ENCODE peak calls at places on chromosomes 4 and X, in nine cellular contexts. W is GM12891, P is HCT116, V is GM12892, U is IMR-90, R is suprapubic skin, C is A549, E is heart left ventricle, S is uterus. Q is an unnamed sample.

GRCh38 chr4:176964116-176964691 is 171.5 kb upstream of the VEGFC start:
- DNase-seq in W (no peak), P (peak; percentile 16), V (no peak), U (no peak), R (no peak), C (no peak), E (no peak), S (no peak), Q (no peak)

GRCh38 chr4:52100062-52100461 is 49.0 kb downstream of the SPATA18 start:
- DNase-seq in W (no peak), P (no peak), V (no peak), U (no peak), R (no peak), C (no peak), E (no peak), S (no peak), Q (no peak)

GRCh38 chr4:78362310-78362709 is 189.3 kb upstream of the ANXA3 start:
- DNase-seq in W (no peak), P (no peak), V (no peak), U (no peak), R (no peak), C (no peak), E (no peak), S (no peak), Q (no peak)

GRCh38 chr4:184792950-184793555 is 32.7 kb downstream of the ACSL1 start:
- DNase-seq in W (no peak), P (peak; percentile 63), V (no peak), U (peak; percentile 96), R (no peak), C (no peak), E (no peak), S (peak; percentile 60), Q (peak; percentile 63)

GRCh38 chrX:129478516-129478915 is 44.8 kb downstream of the SMARCA1 start:
- DNase-seq in W (no peak), P (no peak), V (no peak), U (peak; percentile 69), R (no peak), C (no peak), E (no peak), S (no peak), Q (no peak)

GRCh38 chr4:120286813-120287212 is 220.2 kb upstream of the MAD2L1 start:
- DNase-seq in W (no peak), P (no peak), V (no peak), U (no peak), R (no peak), C (peak; percentile 0), E (no peak), S (no peak), Q (no peak)

GRCh38 chr4:98536631-98537030 is 121.8 kb downstream of the TSPAN5 start:
- DNase-seq in W (no peak), P (no peak), V (no peak), U (no peak), R (no peak), C (no peak), E (no peak), S (no peak), Q (no peak)

GRCh38 chr4:25448379-25449109 is 71.5 kb downstream of the ANAPC4 start:
- DNase-seq in W (no peak), P (no peak), V (no peak), U (peak; percentile 42), R (no peak), C (no peak), E (no peak), S (no peak), Q (no peak)

DNA sequence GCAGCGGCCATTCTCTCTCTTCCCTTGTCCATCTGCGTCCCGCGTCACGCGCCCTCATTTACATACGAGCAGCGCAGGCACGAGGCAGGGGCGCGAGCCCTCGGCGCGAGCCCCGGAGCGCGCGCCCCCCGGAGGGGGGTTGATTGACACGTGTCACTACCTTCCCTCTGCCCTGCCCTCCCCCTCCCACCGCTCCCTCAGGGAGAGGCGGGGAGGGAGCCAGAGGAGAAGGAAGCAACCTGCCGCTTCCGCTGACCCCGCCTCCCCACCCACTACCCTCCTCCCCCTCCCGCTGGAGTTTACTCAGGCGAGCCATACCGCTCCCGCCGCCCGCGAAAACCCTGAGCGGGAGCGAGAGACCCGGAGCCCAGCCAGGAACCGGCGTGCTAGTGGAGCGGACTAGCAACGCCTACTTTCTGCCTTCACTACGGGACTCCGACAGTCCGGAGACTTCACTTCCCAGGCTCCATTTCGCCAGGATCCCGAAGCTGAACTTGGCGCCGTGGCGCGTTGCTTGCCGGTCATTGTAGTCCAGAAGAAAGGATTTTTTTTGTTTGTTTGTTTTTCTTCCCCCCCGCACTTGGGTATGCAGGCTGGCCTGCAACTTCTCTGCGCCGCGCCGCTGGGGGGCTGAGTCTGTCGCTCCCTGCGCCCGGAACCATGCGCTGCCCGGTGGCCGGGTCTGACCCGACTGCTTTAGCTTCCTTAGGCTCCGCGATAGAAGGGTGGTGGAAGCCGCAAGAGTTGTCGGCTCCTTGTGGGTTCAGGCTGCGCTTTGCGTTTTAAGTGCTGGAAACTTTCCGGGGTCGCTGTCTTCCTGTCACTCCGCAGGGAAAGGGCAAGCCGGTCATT is at the start of gene LCORL:
- DNase-seq in W (peak; percentile 73), P (peak; percentile 93), V (peak; percentile 70), U (peak; percentile 95), R (peak; percentile 95), C (peak; percentile 70), E (peak; percentile 95), S (peak; percentile 95), Q (peak; percentile 63)
- TF ChIP-seq POLR2A in W (no peak), P (no peak), V (no peak), U (no peak), R (peak; percentile 26), C (peak; percentile 40), E (no peak), S (peak; percentile 67), Q (peak; percentile 65)

GRCh38 chr4:680091-680490 is 5.7 kb downstream of the MYL5 start:
- DNase-seq in W (no peak), P (no peak), V (no peak), U (no peak), R (no peak), C (no peak), E (no peak), S (no peak), Q (no peak)

GRCh38 chr4:680565-680930 is 6.2 kb downstream of the MYL5 start:
- DNase-seq in W (no peak), P (no peak), V (no peak), U (no peak), R (peak; percentile 78), C (no peak), E (no peak), S (no peak), Q (no peak)

GRCh38 chr4:679571-680083 is 5.3 kb downstream of the MYL5 start:
- DNase-seq in W (no peak), P (no peak), V (no peak), U (no peak), R (no peak), C (no peak), E (no peak), S (no peak), Q (no peak)

GRCh38 chr4:681736-682451 is 7.1 kb downstream of the SLC49A3 start:
- DNase-seq in W (no peak), P (no peak), V (no peak), U (no peak), R (peak; percentile 82), C (no peak), E (peak; percentile 37), S (no peak), Q (no peak)

GRCh38 chr4:680931-681645 is 6.7 kb downstream of the MYL5 start:
- DNase-seq in W (no peak), P (no peak), V (peak; percentile 78), U (no peak), R (peak; percentile 91), C (no peak), E (peak; percentile 81), S (peak; percentile 53), Q (no peak)
- TF ChIP-seq POLR2A in W (no peak), P (no peak), V (no peak), U (no peak), R (no peak), C (no peak), E (no peak), S (no peak), Q (no peak)

GRCh38 chr4:94208268-94208667 is 603 bp downstream of the SMARCAD1 start:
- DNase-seq in W (no peak), P (no peak), V (no peak), U (no peak), R (no peak), C (no peak), E (no peak), S (no peak), Q (no peak)

GRCh38 chr4:94208918-94209317 is 1.3 kb downstream of the SMARCAD1 start:
- DNase-seq in W (no peak), P (no peak), V (no peak), U (no peak), R (no peak), C (no peak), E (no peak), S (no peak), Q (no peak)

GRCh38 chr4:94202769-94203168 is 4.9 kb upstream of the SMARCAD1 start:
- DNase-seq in W (no peak), P (no peak), V (no peak), U (no peak), R (no peak), C (no peak), E (no peak), S (no peak), Q (no peak)

DNA sequence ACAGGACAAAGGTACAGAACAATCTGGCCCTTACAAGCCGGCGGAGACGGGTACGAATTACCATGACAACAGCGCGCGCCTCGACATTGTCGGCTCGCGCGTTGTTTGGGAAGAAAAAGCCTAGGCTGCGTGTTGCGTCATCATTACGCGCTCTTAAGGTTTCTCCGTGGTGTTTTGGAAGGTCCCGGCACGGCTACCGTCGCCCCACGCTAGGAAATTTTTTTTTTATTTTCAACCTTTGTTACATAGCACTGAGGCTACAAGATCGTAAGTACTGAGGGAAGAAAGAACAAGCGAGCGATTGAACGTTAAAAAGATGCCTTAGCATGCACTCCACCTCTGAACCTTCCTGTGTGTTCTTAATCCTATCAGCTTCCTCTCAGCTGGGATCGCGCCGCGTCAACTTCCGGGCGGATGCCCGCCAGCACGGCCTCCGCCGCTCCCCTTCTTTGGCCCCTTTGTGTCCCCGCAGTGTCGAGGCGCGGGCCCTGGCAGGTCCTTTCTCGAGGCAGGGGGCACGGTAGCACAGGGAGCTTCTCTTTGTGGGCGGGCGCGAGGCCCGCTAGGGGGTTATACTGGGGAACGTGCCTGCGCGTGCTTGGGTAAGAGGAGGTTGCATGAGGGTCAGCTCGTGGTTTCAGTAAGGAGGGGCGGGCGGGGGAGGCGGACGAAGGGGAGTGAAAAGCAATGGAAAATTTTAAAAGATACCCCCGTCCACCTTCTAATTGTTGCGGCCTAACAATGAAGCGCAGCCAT is at the start of gene SMARCAD1:
- DNase-seq in W (peak; percentile 65), P (peak; percentile 95), V (peak; percentile 54), U (peak; percentile 97), R (peak; percentile 92), C (peak; percentile 61), E (peak; percentile 95), S (peak; percentile 90), Q (peak; percentile 38)
- TF ChIP-seq POLR2A in W (peak; percentile 83), P (no peak), V (peak; percentile 89), U (peak; percentile 92), R (no peak), C (peak; percentile 25), E (no peak), S (no peak), Q (peak; percentile 63)

DNA sequence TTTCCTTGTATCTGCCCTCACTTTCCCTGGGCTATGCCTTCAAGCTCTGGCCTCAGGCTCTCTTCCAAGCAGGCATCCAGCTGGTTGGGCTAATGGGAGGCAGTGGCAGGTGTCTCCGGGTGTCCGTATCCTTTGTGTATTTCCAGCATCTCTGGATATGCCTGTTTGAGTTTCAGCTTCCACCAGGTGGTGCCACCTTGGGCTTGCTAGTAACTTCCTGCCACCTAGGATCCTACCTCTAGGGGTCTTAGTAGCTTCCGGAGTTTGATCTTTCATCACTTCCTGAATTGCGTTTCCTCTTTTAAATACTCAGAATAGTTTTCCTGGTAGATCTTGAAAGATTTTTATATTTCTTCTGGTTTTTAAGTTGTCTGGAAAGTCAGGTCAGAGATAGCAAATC is 23.2 kb upstream of the ANOS1 start:
- DNase-seq in W (no peak), P (no peak), V (no peak), U (no peak), R (no peak), C (no peak), E (no peak), S (no peak), Q (no peak)
- TF ChIP-seq POLR2A in W (no peak), P (no peak), V (no peak), U (no peak), R (no peak), C (no peak), E (no peak), S (no peak), Q (no peak)

Q was measured in H54.